ENCODE peak calls at places on chromosomes 16 and 17, in five cellular contexts. One of them, this sample, is unnamed.

GRCh38 chr16:80984124-80984892 is 22.4 kb downstream of the CMC2 start:
- DNase-seq in tibial artery: no peak
- DNase-seq in colonic mucosa: no peak
- DNase-seq in cardiac muscle cell: no peak
- DNase-seq in stomach: no peak
- DNase-seq in this sample: no peak

GRCh38 chr16:21300309-21301167 is 22.4 kb upstream of the CRYM start:
- DNase-seq in stomach: peak
- DNase-seq in tibial artery: peak
- DNase-seq in cardiac muscle cell: peak
- DNase-seq in colonic mucosa: peak
- DNase-seq in this sample: peak

GRCh38 chr17:9002610-9003354 is 18.5 kb upstream of the NTN1 start:
- DNase-seq in colonic mucosa: no peak
- DNase-seq in stomach: no peak
- DNase-seq in tibial artery: no peak
- DNase-seq in cardiac muscle cell: peak
- DNase-seq in this sample: no peak

GRCh38 chr17:45098081-45098868 is 34.0 kb downstream of the PLCD3 start:
- DNase-seq in stomach: no peak
- DNase-seq in colonic mucosa: no peak
- DNase-seq in tibial artery: no peak
- DNase-seq in cardiac muscle cell: no peak
- DNase-seq in this sample: no peak

GRCh38 chr17:61474235-61474927 is 22.2 kb downstream of the TBX4 start:
- DNase-seq in colonic mucosa: no peak
- DNase-seq in tibial artery: no peak
- DNase-seq in stomach: no peak
- DNase-seq in cardiac muscle cell: peak
- DNase-seq in this sample: no peak

GRCh38 chr16:29663020-29663828 is at the start of gene SPN:
- DNase-seq in colonic mucosa: no peak
- DNase-seq in stomach: no peak
- DNase-seq in tibial artery: no peak
- DNase-seq in cardiac muscle cell: no peak
- DNase-seq in this sample: no peak

GRCh38 chr17:55731586-55732250 is 9.1 kb upstream of the TMEM100 start:
- DNase-seq in tibial artery: peak
- DNase-seq in cardiac muscle cell: peak
- DNase-seq in colonic mucosa: peak
- DNase-seq in stomach: no peak
- DNase-seq in this sample: no peak

GRCh38 chr17:19702231-19702641 is 14.1 kb downstream of the SLC47A2 start:
- DNase-seq in cardiac muscle cell: no peak
- DNase-seq in tibial artery: no peak
- DNase-seq in stomach: no peak
- DNase-seq in colonic mucosa: no peak
- DNase-seq in this sample: no peak

GRCh38 chr16:68227850-68228553 is 7.9 kb downstream of the ESRP2 start:
- DNase-seq in cardiac muscle cell: no peak
- DNase-seq in tibial artery: no peak
- DNase-seq in stomach: peak
- DNase-seq in colonic mucosa: no peak
- DNase-seq in this sample: no peak

GRCh38 chr17:80261159-80261894 is 675 bp downstream of the RNF213 start:
- DNase-seq in colonic mucosa: peak
- DNase-seq in stomach: peak
- DNase-seq in tibial artery: peak
- DNase-seq in cardiac muscle cell: peak
- DNase-seq in this sample: peak

GRCh38 chr17:40326832-40327199 is 17.8 kb downstream of the RARA start:
- DNase-seq in stomach: no peak
- DNase-seq in colonic mucosa: peak
- DNase-seq in cardiac muscle cell: peak
- DNase-seq in tibial artery: no peak
- DNase-seq in this sample: no peak

GRCh38 chr16:68083861-68084503 is 1.2 kb upstream of the NFATC3 start:
- DNase-seq in cardiac muscle cell: peak
- DNase-seq in stomach: no peak
- DNase-seq in colonic mucosa: peak
- DNase-seq in tibial artery: no peak
- DNase-seq in this sample: no peak

GRCh38 chr17:70071620-70072019 is 3.4 kb upstream of the KCNJ16 start:
- DNase-seq in colonic mucosa: no peak
- DNase-seq in tibial artery: no peak
- DNase-seq in stomach: no peak
- DNase-seq in cardiac muscle cell: no peak
- DNase-seq in this sample: no peak
- H3K27ac ChIP-seq in colonic mucosa: no peak
- H3K27ac ChIP-seq in tibial artery: no peak
- H3K27ac ChIP-seq in stomach: no peak
- H3K27ac ChIP-seq in cardiac muscle cell: no peak
- H3K27ac ChIP-seq in this sample: no peak

GRCh38 chr16:70754371-70754770 is 46.6 kb downstream of the VAC14 start:
- DNase-seq in tibial artery: no peak
- DNase-seq in colonic mucosa: no peak
- DNase-seq in stomach: no peak
- DNase-seq in cardiac muscle cell: no peak
- DNase-seq in this sample: no peak
- H3K27ac ChIP-seq in tibial artery: peak
- H3K27ac ChIP-seq in colonic mucosa: no peak
- H3K27ac ChIP-seq in stomach: peak
- H3K27ac ChIP-seq in cardiac muscle cell: no peak
- H3K27ac ChIP-seq in this sample: peak

GRCh38 chr17:1945621-1946020 is 79.5 kb downstream of the RTN4RL1 start:
- DNase-seq in colonic mucosa: no peak
- DNase-seq in tibial artery: no peak
- DNase-seq in cardiac muscle cell: no peak
- DNase-seq in stomach: no peak
- DNase-seq in this sample: no peak
- H3K27ac ChIP-seq in colonic mucosa: no peak
- H3K27ac ChIP-seq in tibial artery: no peak
- H3K27ac ChIP-seq in cardiac muscle cell: peak
- H3K27ac ChIP-seq in stomach: no peak
- H3K27ac ChIP-seq in this sample: no peak

GRCh38 chr16:87344931-87345631 is 27.9 kb upstream of the C16orf95 start:
- DNase-seq in stomach: peak
- DNase-seq in colonic mucosa: peak
- DNase-seq in tibial artery: no peak
- DNase-seq in cardiac muscle cell: no peak
- DNase-seq in this sample: no peak

GRCh38 chr16:87345721-87346424 is 28.7 kb upstream of the C16orf95 start:
- DNase-seq in colonic mucosa: no peak
- DNase-seq in tibial artery: no peak
- DNase-seq in stomach: no peak
- DNase-seq in cardiac muscle cell: no peak
- DNase-seq in this sample: no peak

GRCh38 chr16:87343753-87344050 is 26.5 kb upstream of the C16orf95 start:
- DNase-seq in stomach: no peak
- DNase-seq in tibial artery: no peak
- DNase-seq in cardiac muscle cell: no peak
- DNase-seq in colonic mucosa: no peak
- DNase-seq in this sample: no peak

GRCh38 chr16:87342978-87343752 is 26.0 kb upstream of the C16orf95 start:
- DNase-seq in stomach: no peak
- DNase-seq in colonic mucosa: no peak
- DNase-seq in cardiac muscle cell: no peak
- DNase-seq in tibial artery: no peak
- DNase-seq in this sample: peak

DNA sequence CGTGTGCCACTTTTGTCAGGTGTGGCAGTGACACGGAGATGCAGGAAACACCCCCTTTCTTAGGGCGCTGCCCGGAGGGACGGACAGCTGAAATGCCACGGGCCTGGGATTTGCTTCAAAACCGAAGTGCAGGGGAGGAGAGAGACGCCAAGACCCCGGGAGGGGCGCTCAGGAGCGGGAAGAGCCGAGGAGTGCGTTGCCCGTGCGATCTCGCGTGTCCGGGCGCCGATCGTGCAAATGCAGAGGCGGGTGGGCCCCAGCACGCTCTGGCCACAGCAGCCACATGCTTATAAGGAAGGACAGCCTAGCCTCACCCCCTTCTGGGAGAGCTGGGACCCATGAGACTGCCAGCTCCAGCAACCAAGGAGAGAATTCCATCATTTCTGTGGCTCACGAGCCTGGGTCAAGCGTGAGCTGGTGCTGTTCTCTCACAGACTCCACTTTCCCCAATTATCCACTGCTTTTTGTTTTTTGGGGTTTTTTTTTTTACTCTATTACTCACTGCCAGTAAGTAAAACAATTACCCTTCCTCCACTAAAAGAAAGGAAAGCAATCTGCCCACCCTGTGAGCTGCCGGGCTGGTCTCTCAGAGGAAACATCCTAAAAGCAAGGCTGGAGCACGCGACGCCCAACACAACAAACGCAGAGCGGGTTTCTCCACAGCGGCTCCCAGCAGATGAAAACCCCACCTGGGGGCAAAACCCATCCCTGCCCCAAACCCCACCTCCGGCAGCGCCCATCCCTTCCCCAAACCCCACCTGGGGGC is 27.2 kb upstream of the C16orf95 start:
- DNase-seq in tibial artery: no peak
- DNase-seq in cardiac muscle cell: no peak
- DNase-seq in colonic mucosa: no peak
- DNase-seq in stomach: no peak
- DNase-seq in this sample: no peak
- H3K27ac ChIP-seq in tibial artery: no peak
- H3K27ac ChIP-seq in cardiac muscle cell: no peak
- H3K27ac ChIP-seq in colonic mucosa: peak
- H3K27ac ChIP-seq in stomach: peak
- H3K27ac ChIP-seq in this sample: no peak

DNA sequence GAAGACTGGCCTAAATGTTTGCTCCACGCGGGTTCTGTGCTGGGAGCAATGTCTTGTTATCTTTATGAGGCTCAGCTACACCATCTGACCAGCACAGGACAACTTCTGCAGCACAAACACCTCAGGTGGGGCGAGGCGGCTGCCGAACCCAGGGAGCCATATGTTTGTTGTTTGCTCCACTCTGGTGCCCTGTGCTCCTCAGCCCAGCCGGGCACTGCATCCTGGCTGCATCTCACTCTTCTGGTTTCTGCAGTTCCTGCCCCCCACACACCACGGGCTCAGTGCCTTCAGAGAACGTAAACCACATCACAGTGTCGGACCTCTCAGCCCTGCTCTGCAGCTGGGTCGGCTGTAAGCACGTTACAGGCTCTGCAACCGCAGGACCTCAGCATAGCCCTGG is 32.4 kb downstream of the MXRA7 start:
- DNase-seq in colonic mucosa: peak
- DNase-seq in tibial artery: no peak
- DNase-seq in stomach: no peak
- DNase-seq in cardiac muscle cell: no peak
- DNase-seq in this sample: no peak
- H3K27ac ChIP-seq in colonic mucosa: peak
- H3K27ac ChIP-seq in tibial artery: no peak
- H3K27ac ChIP-seq in stomach: no peak
- H3K27ac ChIP-seq in cardiac muscle cell: no peak
- H3K27ac ChIP-seq in this sample: no peak

GRCh38 chr16:89116341-89117238 is 22.9 kb downstream of the ACSF3 start:
- DNase-seq in colonic mucosa: no peak
- DNase-seq in cardiac muscle cell: no peak
- DNase-seq in stomach: no peak
- DNase-seq in tibial artery: no peak
- DNase-seq in this sample: no peak
- H3K27ac ChIP-seq in colonic mucosa: no peak
- H3K27ac ChIP-seq in cardiac muscle cell: no peak
- H3K27ac ChIP-seq in stomach: peak
- H3K27ac ChIP-seq in tibial artery: no peak
- H3K27ac ChIP-seq in this sample: no peak

GRCh38 chr17:63819585-63820537 is 7.4 kb upstream of the PSMC5 start:
- DNase-seq in cardiac muscle cell: no peak
- DNase-seq in stomach: no peak
- DNase-seq in tibial artery: no peak
- DNase-seq in colonic mucosa: no peak
- DNase-seq in this sample: no peak

GRCh38 chr17:63817736-63818385 is 9.4 kb upstream of the PSMC5 start:
- DNase-seq in stomach: no peak
- DNase-seq in cardiac muscle cell: no peak
- DNase-seq in tibial artery: no peak
- DNase-seq in colonic mucosa: no peak
- DNase-seq in this sample: no peak

GRCh38 chr17:63819131-63819530 is 8.1 kb upstream of the PSMC5 start:
- DNase-seq in tibial artery: no peak
- DNase-seq in stomach: no peak
- DNase-seq in cardiac muscle cell: no peak
- DNase-seq in colonic mucosa: no peak
- DNase-seq in this sample: no peak

GRCh38 chr17:63816123-63816522 is 11.1 kb upstream of the PSMC5 start:
- DNase-seq in colonic mucosa: no peak
- DNase-seq in cardiac muscle cell: no peak
- DNase-seq in tibial artery: no peak
- DNase-seq in stomach: no peak
- DNase-seq in this sample: no peak

DNA sequence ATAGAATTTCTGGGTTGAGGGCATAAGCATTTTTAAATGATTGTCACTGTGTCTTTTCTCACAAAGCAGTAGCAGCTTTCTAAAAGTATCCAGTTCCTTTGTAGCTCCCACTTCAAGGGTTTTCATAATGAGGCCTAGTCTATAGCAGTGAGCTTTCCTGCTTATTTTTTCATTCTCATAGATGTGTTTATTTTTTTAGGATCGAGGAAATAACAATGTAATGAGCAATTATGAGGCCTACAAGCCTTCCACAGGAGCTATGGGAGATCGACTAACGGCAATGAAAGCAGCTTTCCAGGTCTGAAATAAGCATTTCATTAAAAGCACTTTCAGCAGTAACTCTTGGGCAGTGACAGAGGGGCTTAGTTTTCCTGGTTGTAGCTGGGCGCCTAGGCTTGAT is 10.6 kb upstream of the PSMC5 start:
- DNase-seq in tibial artery: no peak
- DNase-seq in colonic mucosa: no peak
- DNase-seq in cardiac muscle cell: no peak
- DNase-seq in stomach: no peak
- DNase-seq in this sample: no peak
- H3K27ac ChIP-seq in tibial artery: no peak
- H3K27ac ChIP-seq in colonic mucosa: no peak
- H3K27ac ChIP-seq in cardiac muscle cell: peak
- H3K27ac ChIP-seq in stomach: no peak
- H3K27ac ChIP-seq in this sample: no peak